ENCODE peak calls at places on chromosomes 2 and 18, in four cellular contexts. One of them, this sample, is unnamed.

GRCh38 chr2:127537644-127538043 is 2.2 kb downstream of the MYO7B start:
- DNase-seq in HEK293T: no peak
- DNase-seq in activated naive CD4-positive, alpha-beta T cell treated with anti-CD3 and anti-CD28 coated beads, Interleukin-2, amount 10 ng/mL, durations not matched to agents 7 days and 5 days: no peak
- DNase-seq in cardiac muscle cell: no peak
- DNase-seq in this sample: no peak

GRCh38 chr2:42001696-42002331 is 46.0 kb upstream of the PKDCC start:
- DNase-seq in HEK293T: no peak
- DNase-seq in activated naive CD4-positive, alpha-beta T cell treated with anti-CD3 and anti-CD28 coated beads, Interleukin-2, amount 10 ng/mL, durations not matched to agents 7 days and 5 days: no peak
- DNase-seq in cardiac muscle cell: no peak
- DNase-seq in this sample: no peak

GRCh38 chr2:156319811-156320490 is 12.6 kb downstream of the NR4A2 start:
- DNase-seq in HEK293T: no peak
- DNase-seq in activated naive CD4-positive, alpha-beta T cell treated with anti-CD3 and anti-CD28 coated beads, Interleukin-2, amount 10 ng/mL, durations not matched to agents 7 days and 5 days: no peak
- DNase-seq in cardiac muscle cell: peak
- DNase-seq in this sample: no peak

GRCh38 chr2:8169443-8169842 is 512.4 kb upstream of the ID2 start:
- DNase-seq in HEK293T: no peak
- DNase-seq in activated naive CD4-positive, alpha-beta T cell treated with anti-CD3 and anti-CD28 coated beads, Interleukin-2, amount 10 ng/mL, durations not matched to agents 7 days and 5 days: no peak
- DNase-seq in cardiac muscle cell: peak
- DNase-seq in this sample: no peak

GRCh38 chr2:49444005-49444404 is 289.7 kb upstream of the FSHR start:
- DNase-seq in HEK293T: no peak
- DNase-seq in activated naive CD4-positive, alpha-beta T cell treated with anti-CD3 and anti-CD28 coated beads, Interleukin-2, amount 10 ng/mL, durations not matched to agents 7 days and 5 days: no peak
- DNase-seq in cardiac muscle cell: no peak
- DNase-seq in this sample: no peak

GRCh38 chr18:46481048-46481846 is 175.8 kb downstream of the LOXHD1 start:
- DNase-seq in HEK293T: peak
- DNase-seq in activated naive CD4-positive, alpha-beta T cell treated with anti-CD3 and anti-CD28 coated beads, Interleukin-2, amount 10 ng/mL, durations not matched to agents 7 days and 5 days: peak
- DNase-seq in cardiac muscle cell: peak
- DNase-seq in this sample: peak

GRCh38 chr18:62327977-62328376 is 2.9 kb downstream of the TNFRSF11A start:
- DNase-seq in HEK293T: no peak
- DNase-seq in activated naive CD4-positive, alpha-beta T cell treated with anti-CD3 and anti-CD28 coated beads, Interleukin-2, amount 10 ng/mL, durations not matched to agents 7 days and 5 days: no peak
- DNase-seq in cardiac muscle cell: no peak
- DNase-seq in this sample: no peak

GRCh38 chr2:173753441-173753840 is 211.7 kb downstream of the SP3 start:
- DNase-seq in HEK293T: no peak
- DNase-seq in activated naive CD4-positive, alpha-beta T cell treated with anti-CD3 and anti-CD28 coated beads, Interleukin-2, amount 10 ng/mL, durations not matched to agents 7 days and 5 days: no peak
- DNase-seq in cardiac muscle cell: no peak
- DNase-seq in this sample: no peak

GRCh38 chr2:143205106-143205764 is 76.0 kb downstream of the ARHGAP15 start:
- DNase-seq in HEK293T: no peak
- DNase-seq in activated naive CD4-positive, alpha-beta T cell treated with anti-CD3 and anti-CD28 coated beads, Interleukin-2, amount 10 ng/mL, durations not matched to agents 7 days and 5 days: peak
- DNase-seq in cardiac muscle cell: peak
- DNase-seq in this sample: no peak

GRCh38 chr2:186853871-186854435 is 5.0 kb upstream of the ZSWIM2 start:
- DNase-seq in HEK293T: no peak
- DNase-seq in activated naive CD4-positive, alpha-beta T cell treated with anti-CD3 and anti-CD28 coated beads, Interleukin-2, amount 10 ng/mL, durations not matched to agents 7 days and 5 days: no peak
- DNase-seq in cardiac muscle cell: peak
- DNase-seq in this sample: no peak

GRCh38 chr2:36780231-36780808 is 83.8 kb downstream of the VIT start:
- DNase-seq in HEK293T: peak
- DNase-seq in activated naive CD4-positive, alpha-beta T cell treated with anti-CD3 and anti-CD28 coated beads, Interleukin-2, amount 10 ng/mL, durations not matched to agents 7 days and 5 days: no peak
- DNase-seq in cardiac muscle cell: peak
- DNase-seq in this sample: no peak